ENCODE peak calls at places on chromosomes 11 and 22, in four cellular contexts. Z is ascending aorta; K is kidney; C is CD4-positive, alpha-beta memory T cell. U is an unnamed sample.

GRCh38 chr11:64765841-64766682 is 6.3 kb upstream of the PYGM start:
- DNase-seq in Z (no peak), K (peak; percentile 77), C (no peak), U (no peak)

GRCh38 chr11:56353991-56354390 is at the start of gene OR8J1:
- DNase-seq in Z (no peak), K (no peak), C (no peak), U (no peak)

GRCh38 chr11:71194702-71195101 is 57.7 kb downstream of the SHANK2 start:
- DNase-seq in Z (no peak), K (peak; percentile 18), C (no peak), U (no peak)

GRCh38 chr11:113587318-113587739 is 112.1 kb upstream of the DRD2 start:
- DNase-seq in Z (no peak), K (no peak), C (no peak), U (no peak)

GRCh38 chr22:20671409-20672081 is 102.4 kb upstream of the SERPIND1 start:
- DNase-seq in Z (no peak), K (no peak), C (no peak), U (no peak)

GRCh38 chr11:73577496-73577917 is 20.4 kb downstream of the FAM168A start:
- DNase-seq in Z (no peak), K (no peak), C (no peak), U (peak; percentile 68)

GRCh38 chr22:23277583-23278295 is 97.4 kb downstream of the BCR start:
- DNase-seq in Z (no peak), K (no peak), C (no peak), U (no peak)

GRCh38 chr11:45663486-45664375 is 1.7 kb downstream of the CHST1 start:
- DNase-seq in Z (no peak), K (peak; percentile 79), C (no peak), U (no peak)

GRCh38 chr22:23199159-23199558 is 18.9 kb downstream of the BCR start:
- DNase-seq in Z (no peak), K (peak; percentile 26), C (no peak), U (no peak)

GRCh38 chr11:71962428-71963038 is 33.7 kb downstream of the RNF121 start:
- DNase-seq in Z (no peak), K (no peak), C (no peak), U (no peak)

GRCh38 chr11:63762662-63763505 is 5.7 kb downstream of the ZFTA start:
- DNase-seq in Z (no peak), K (peak; percentile 82), C (no peak), U (no peak)

GRCh38 chr22:37904572-37905533 is 1.2 kb upstream of the MICALL1 start:
- DNase-seq in Z (peak; percentile 40), K (peak; percentile 75), C (no peak), U (no peak)

GRCh38 chr22:42811510-42811909 is 45.6 kb downstream of the ARFGAP3 start:
- DNase-seq in Z (no peak), K (no peak), C (no peak), U (no peak)

GRCh38 chr11:65116370-65117205 is 913 bp downstream of the ZNHIT2 start:
- DNase-seq in Z (no peak), K (peak; percentile 88), C (peak; percentile 74), U (no peak)

GRCh38 chr11:61325649-61326414 is 7.1 kb downstream of the DDB1 start:
- DNase-seq in Z (no peak), K (no peak), C (no peak), U (no peak)

GRCh38 chr22:19477321-19478085 is 1.5 kb downstream of the UFD1 start:
- DNase-seq in Z (no peak), K (no peak), C (peak; percentile 14), U (peak; percentile 36)

GRCh38 chr11:36196476-36197099 is 92.6 kb downstream of the COMMD9 start:
- DNase-seq in Z (no peak), K (no peak), C (no peak), U (no peak)

GRCh38 chr11:104275992-104276391 is 112.0 kb upstream of the PDGFD start:
- DNase-seq in Z (no peak), K (no peak), C (no peak), U (no peak)

GRCh38 chr11:107827041-107827440 is 31.5 kb downstream of the SLC35F2 start:
- DNase-seq in Z (no peak), K (no peak), C (no peak), U (no peak)

GRCh38 chr11:12331239-12331874 is 46.0 kb upstream of the PARVA start:
- DNase-seq in Z (no peak), K (peak; percentile 82), C (peak; percentile 68), U (peak; percentile 65)
- H3K4me3 ChIP-seq in Z (no peak overlapping the region), K (no peak overlapping the region), C (no peak overlapping the region), U (no peak overlapping the region)

DNA sequence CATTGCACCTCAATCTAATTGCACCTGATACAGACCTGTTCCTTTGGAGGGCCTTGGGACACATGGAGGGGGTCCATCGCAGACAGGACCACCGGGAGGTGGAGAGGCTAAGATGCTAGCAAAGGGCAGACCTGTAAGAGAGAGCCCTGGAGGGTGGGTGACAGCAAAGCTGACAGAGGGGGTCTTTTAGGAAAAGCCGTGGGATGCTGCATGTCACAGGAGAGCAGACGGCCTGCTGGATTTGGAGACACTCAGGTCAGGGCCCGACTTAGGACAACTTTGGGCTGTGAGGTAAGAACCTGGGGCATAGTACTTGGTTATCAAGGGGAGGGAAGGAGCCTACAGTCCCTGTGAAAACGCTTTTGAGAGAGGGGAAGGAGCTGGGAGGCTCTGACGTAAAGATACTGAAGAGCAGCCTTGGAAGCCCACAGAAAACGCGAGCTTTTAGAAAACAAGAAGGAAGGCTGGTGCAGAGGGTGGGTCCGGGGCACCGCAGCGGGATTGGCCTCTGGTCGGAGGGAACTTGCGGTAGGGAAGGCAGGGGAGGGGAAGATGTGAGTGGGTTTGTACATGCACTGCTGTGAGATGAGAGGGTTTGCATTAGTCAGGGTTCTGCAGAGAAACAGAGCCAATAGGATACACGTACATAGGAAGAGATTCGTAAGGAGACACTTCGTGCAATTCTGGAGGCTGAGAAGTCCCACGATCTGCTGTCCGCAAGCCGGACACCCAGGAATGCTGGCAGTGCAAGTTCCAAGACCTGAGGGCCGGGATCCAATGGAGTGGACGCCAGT is 868.5 kb downstream of the TBC1D22A start:
- DNase-seq in Z (no peak), K (peak; percentile 56), C (no peak), U (no peak)
- H3K4me3 ChIP-seq in Z (no peak overlapping the region), K (no peak overlapping the region), C (no peak overlapping the region), U (no peak overlapping the region)

DNA sequence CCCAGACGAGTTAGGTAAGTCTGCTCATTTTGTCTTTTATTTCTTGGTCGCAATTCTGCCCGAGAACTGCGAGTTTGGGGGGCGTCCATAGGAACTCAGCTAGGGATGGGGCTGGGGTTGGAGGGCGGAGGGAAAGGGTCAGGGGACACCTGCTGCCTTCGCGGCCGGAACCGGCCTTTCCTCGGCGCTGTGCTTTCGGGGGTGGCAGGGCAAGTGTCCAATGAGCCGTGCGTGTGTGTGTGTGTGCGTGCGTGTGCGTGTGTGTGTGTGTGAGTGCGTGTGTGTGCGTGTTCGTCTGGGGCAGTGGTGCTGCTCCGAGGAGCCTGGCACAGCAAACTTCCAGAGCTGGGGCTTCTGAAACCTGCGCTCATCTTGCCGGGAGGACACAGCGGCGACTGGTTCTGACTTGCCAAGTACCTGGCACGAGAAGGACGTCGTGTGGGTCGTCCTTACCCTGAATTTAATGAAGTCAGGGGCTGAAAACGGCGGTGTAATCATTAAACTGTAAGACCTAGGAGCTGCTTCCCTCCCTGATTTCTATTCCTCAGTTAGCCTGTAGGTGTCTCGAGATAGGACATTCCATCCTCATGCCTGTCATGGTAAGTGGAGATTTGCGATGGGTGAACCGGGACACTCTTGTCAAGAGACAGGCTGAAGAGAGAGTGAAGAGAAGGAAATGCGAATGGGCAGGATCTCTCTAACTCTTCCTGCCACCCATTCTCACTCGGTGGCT is 27.0 kb upstream of the AMOTL1 start:
- DNase-seq in Z (no peak), K (peak; percentile 75), C (no peak), U (peak; percentile 42)
- H3K4me3 ChIP-seq in Z (peak overlapping the region; percentile 74), K (peak overlapping the region; percentile 66), C (no peak overlapping the region), U (peak overlapping the region; percentile 50)

GRCh38 chr11:128517457-128518230 is 69.7 kb downstream of the ETS1 start:
- DNase-seq in Z (no peak), K (no peak), C (no peak), U (no peak)

GRCh38 chr11:128516467-128516778 is 70.9 kb downstream of the ETS1 start:
- DNase-seq in Z (no peak), K (no peak), C (no peak), U (no peak)

GRCh38 chr11:128518493-128519207 is 68.7 kb downstream of the ETS1 start:
- DNase-seq in Z (no peak), K (no peak), C (no peak), U (no peak)

GRCh38 chr11:128515766-128516466 is 71.4 kb downstream of the ETS1 start:
- DNase-seq in Z (no peak), K (no peak), C (no peak), U (no peak)

GRCh38 chr11:128516886-128517285 is 70.5 kb downstream of the ETS1 start:
- DNase-seq in Z (no peak), K (no peak), C (no peak), U (no peak)
- H3K4me3 ChIP-seq in Z (peak overlapping the region; percentile 84), K (peak overlapping the region; percentile 69), C (peak overlapping the region; percentile 92), U (peak overlapping the region; percentile 91)

GRCh38 chr22:26393929-26394328 is 35.1 kb upstream of the ASPHD2 start:
- DNase-seq in Z (no peak), K (no peak), C (no peak), U (no peak)

GRCh38 chr22:26391623-26392022 is 37.4 kb upstream of the ASPHD2 start:
- DNase-seq in Z (no peak), K (no peak), C (no peak), U (no peak)

GRCh38 chr22:26398741-26399153 is 30.3 kb upstream of the ASPHD2 start:
- DNase-seq in Z (no peak), K (peak; percentile 59), C (peak; percentile 46), U (peak; percentile 57)

GRCh38 chr22:26395926-26396325 is 33.1 kb upstream of the ASPHD2 start:
- DNase-seq in Z (no peak), K (no peak), C (no peak), U (no peak)

GRCh38 chr22:26394787-26395186 is 34.3 kb upstream of the ASPHD2 start:
- DNase-seq in Z (no peak), K (no peak), C (no peak), U (no peak)
- H3K4me3 ChIP-seq in Z (no peak overlapping the region), K (no peak overlapping the region), C (no peak overlapping the region), U (no peak overlapping the region)

DNA sequence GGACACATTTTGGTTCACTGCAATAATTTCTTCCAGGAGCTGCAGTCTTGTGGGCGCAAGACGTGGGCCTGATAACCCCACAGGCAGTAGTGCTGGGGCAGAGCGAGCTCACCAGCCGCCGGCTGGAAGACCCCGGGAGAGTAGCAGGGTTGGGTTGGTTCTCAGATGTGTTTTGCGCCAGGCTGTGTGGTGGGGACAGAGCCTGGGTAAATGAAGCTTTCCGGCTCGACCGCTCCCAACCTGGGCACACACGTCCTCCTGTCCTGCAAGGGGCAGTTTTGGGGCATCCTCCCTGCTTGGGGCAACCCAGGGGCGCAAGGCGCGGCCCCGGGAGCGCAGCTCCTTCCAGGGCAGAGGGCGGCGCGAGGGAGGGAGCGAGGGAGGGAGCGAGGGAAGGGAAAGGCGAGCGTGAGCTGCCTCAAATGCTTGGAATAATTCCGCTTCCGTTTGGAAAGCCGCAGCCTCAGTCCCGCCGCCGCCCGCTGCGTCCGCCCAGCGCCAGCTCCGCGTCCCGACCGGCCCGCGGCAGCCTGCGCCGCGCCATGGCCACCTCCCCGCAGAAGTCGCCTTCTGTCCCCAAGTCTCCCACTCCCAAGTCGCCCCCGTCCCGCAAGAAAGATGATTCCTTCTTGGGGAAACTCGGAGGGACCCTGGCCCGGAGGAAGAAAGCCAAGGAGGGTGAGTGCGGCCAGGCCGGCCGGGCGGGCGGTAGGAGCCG is at the start of gene PARVA:
- DNase-seq in Z (no peak), K (peak; percentile 92), C (peak; percentile 20), U (no peak)
- H3K4me3 ChIP-seq in Z (peak within 1 kb of the TSS; percentile 88), K (peak within 1 kb of the TSS; percentile 81), C (peak within 1 kb of the TSS; percentile 49), U (no peak within 1 kb of the TSS)